ENCODE peak calls at places on chromosomes 5 and 9, in ten cellular contexts. One of them, this sample, is unnamed.

GRCh38 chr5:17379188-17379951 is 118.7 kb upstream of the TAF11L2 start:
- DNase-seq in kidney: no peak
- DNase-seq in tibial nerve: no peak
- DNase-seq in head of caudate nucleus: no peak
- DNase-seq in OCI-LY7: no peak
- DNase-seq in Ammon's horn: no peak
- DNase-seq in stimulated activated CD4-positive, alpha-beta T cell treated with anti-CD3 and anti-CD28 coated beads, Interleukin-15, amount 100 ng/mL, for 1 hour: no peak
- DNase-seq in progenitor cell of endocrine pancreas: no peak
- DNase-seq in NAMALWA: no peak
- DNase-seq in hypothalamus: no peak
- DNase-seq in this sample: no peak

GRCh38 chr5:163506726-163507125 is 1.3 kb downstream of the MAT2B start:
- DNase-seq in kidney: no peak
- DNase-seq in tibial nerve: no peak
- DNase-seq in head of caudate nucleus: no peak
- DNase-seq in OCI-LY7: no peak
- DNase-seq in Ammon's horn: no peak
- DNase-seq in stimulated activated CD4-positive, alpha-beta T cell treated with anti-CD3 and anti-CD28 coated beads, Interleukin-15, amount 100 ng/mL, for 1 hour: no peak
- DNase-seq in progenitor cell of endocrine pancreas: no peak
- DNase-seq in NAMALWA: peak; percentile 22
- DNase-seq in hypothalamus: no peak
- DNase-seq in this sample: no peak

GRCh38 chr5:72015103-72015548 is 92.1 kb upstream of the MAP1B start:
- DNase-seq in kidney: peak; percentile 64
- DNase-seq in tibial nerve: no peak
- DNase-seq in head of caudate nucleus: peak; percentile 93
- DNase-seq in OCI-LY7: no peak
- DNase-seq in Ammon's horn: peak; percentile 84
- DNase-seq in stimulated activated CD4-positive, alpha-beta T cell treated with anti-CD3 and anti-CD28 coated beads, Interleukin-15, amount 100 ng/mL, for 1 hour: no peak
- DNase-seq in progenitor cell of endocrine pancreas: no peak
- DNase-seq in NAMALWA: no peak
- DNase-seq in hypothalamus: peak; percentile 82
- DNase-seq in this sample: no peak

GRCh38 chr9:97919217-97919813 is 3.0 kb downstream of the TRMO start:
- DNase-seq in kidney: no peak
- DNase-seq in tibial nerve: no peak
- DNase-seq in head of caudate nucleus: no peak
- DNase-seq in OCI-LY7: no peak
- DNase-seq in Ammon's horn: no peak
- DNase-seq in stimulated activated CD4-positive, alpha-beta T cell treated with anti-CD3 and anti-CD28 coated beads, Interleukin-15, amount 100 ng/mL, for 1 hour: no peak
- DNase-seq in progenitor cell of endocrine pancreas: no peak
- DNase-seq in NAMALWA: no peak
- DNase-seq in hypothalamus: no peak
- DNase-seq in this sample: no peak

GRCh38 chr5:446864-447263 is 3.9 kb downstream of the EXOC3 start:
- DNase-seq in kidney: no peak
- DNase-seq in tibial nerve: no peak
- DNase-seq in head of caudate nucleus: no peak
- DNase-seq in OCI-LY7: peak; percentile 68
- DNase-seq in Ammon's horn: peak; percentile 56
- DNase-seq in stimulated activated CD4-positive, alpha-beta T cell treated with anti-CD3 and anti-CD28 coated beads, Interleukin-15, amount 100 ng/mL, for 1 hour: no peak
- DNase-seq in progenitor cell of endocrine pancreas: no peak
- DNase-seq in NAMALWA: peak; percentile 83
- DNase-seq in hypothalamus: no peak
- DNase-seq in this sample: peak; percentile 82

GRCh38 chr9:127418037-127418471 is 6.1 kb upstream of the ZNF79 start:
- DNase-seq in kidney: no peak
- DNase-seq in tibial nerve: no peak
- DNase-seq in head of caudate nucleus: peak; percentile 47
- DNase-seq in OCI-LY7: peak; percentile 51
- DNase-seq in Ammon's horn: no peak
- DNase-seq in stimulated activated CD4-positive, alpha-beta T cell treated with anti-CD3 and anti-CD28 coated beads, Interleukin-15, amount 100 ng/mL, for 1 hour: peak; percentile 31
- DNase-seq in progenitor cell of endocrine pancreas: no peak
- DNase-seq in NAMALWA: peak; percentile 70
- DNase-seq in hypothalamus: no peak
- DNase-seq in this sample: peak; percentile 50

GRCh38 chr5:67241326-67241725 is 44.7 kb upstream of the CD180 start:
- DNase-seq in kidney: no peak
- DNase-seq in tibial nerve: no peak
- DNase-seq in head of caudate nucleus: no peak
- DNase-seq in OCI-LY7: no peak
- DNase-seq in Ammon's horn: no peak
- DNase-seq in stimulated activated CD4-positive, alpha-beta T cell treated with anti-CD3 and anti-CD28 coated beads, Interleukin-15, amount 100 ng/mL, for 1 hour: no peak
- DNase-seq in progenitor cell of endocrine pancreas: no peak
- DNase-seq in NAMALWA: no peak
- DNase-seq in hypothalamus: no peak
- DNase-seq in this sample: no peak

GRCh38 chr5:140038373-140038957 is 4.6 kb downstream of the NRG2 start:
- DNase-seq in kidney: no peak
- DNase-seq in tibial nerve: no peak
- DNase-seq in head of caudate nucleus: no peak
- DNase-seq in OCI-LY7: no peak
- DNase-seq in Ammon's horn: peak; percentile 25
- DNase-seq in stimulated activated CD4-positive, alpha-beta T cell treated with anti-CD3 and anti-CD28 coated beads, Interleukin-15, amount 100 ng/mL, for 1 hour: no peak
- DNase-seq in progenitor cell of endocrine pancreas: no peak
- DNase-seq in NAMALWA: peak; percentile 7
- DNase-seq in hypothalamus: peak; percentile 12
- DNase-seq in this sample: no peak

GRCh38 chr9:81314525-81314924 is 374.8 kb downstream of the TLE1 start:
- DNase-seq in kidney: no peak
- DNase-seq in tibial nerve: no peak
- DNase-seq in head of caudate nucleus: no peak
- DNase-seq in OCI-LY7: no peak
- DNase-seq in Ammon's horn: no peak
- DNase-seq in stimulated activated CD4-positive, alpha-beta T cell treated with anti-CD3 and anti-CD28 coated beads, Interleukin-15, amount 100 ng/mL, for 1 hour: no peak
- DNase-seq in progenitor cell of endocrine pancreas: no peak
- DNase-seq in NAMALWA: no peak
- DNase-seq in hypothalamus: no peak
- DNase-seq in this sample: no peak

GRCh38 chr9:129875181-129875611 is 39.9 kb downstream of the USP20 start:
- DNase-seq in kidney: no peak
- DNase-seq in tibial nerve: no peak
- DNase-seq in head of caudate nucleus: no peak
- DNase-seq in OCI-LY7: no peak
- DNase-seq in Ammon's horn: no peak
- DNase-seq in stimulated activated CD4-positive, alpha-beta T cell treated with anti-CD3 and anti-CD28 coated beads, Interleukin-15, amount 100 ng/mL, for 1 hour: no peak
- DNase-seq in progenitor cell of endocrine pancreas: no peak
- DNase-seq in NAMALWA: no peak
- DNase-seq in hypothalamus: no peak
- DNase-seq in this sample: no peak

GRCh38 chr9:137438591-137439157 is 2.5 kb downstream of the ENTPD8 start:
- DNase-seq in kidney: peak; percentile 75
- DNase-seq in tibial nerve: no peak
- DNase-seq in head of caudate nucleus: no peak
- DNase-seq in OCI-LY7: no peak
- DNase-seq in Ammon's horn: no peak
- DNase-seq in stimulated activated CD4-positive, alpha-beta T cell treated with anti-CD3 and anti-CD28 coated beads, Interleukin-15, amount 100 ng/mL, for 1 hour: no peak
- DNase-seq in progenitor cell of endocrine pancreas: no peak
- DNase-seq in NAMALWA: no peak
- DNase-seq in hypothalamus: no peak
- DNase-seq in this sample: no peak

GRCh38 chr5:11719888-11720481 is 184.3 kb downstream of the CTNND2 start:
- DNase-seq in kidney: no peak
- DNase-seq in tibial nerve: no peak
- DNase-seq in head of caudate nucleus: peak; percentile 87
- DNase-seq in OCI-LY7: peak; percentile 69
- DNase-seq in Ammon's horn: peak; percentile 91
- DNase-seq in stimulated activated CD4-positive, alpha-beta T cell treated with anti-CD3 and anti-CD28 coated beads, Interleukin-15, amount 100 ng/mL, for 1 hour: no peak
- DNase-seq in progenitor cell of endocrine pancreas: peak; percentile 20
- DNase-seq in NAMALWA: peak; percentile 65
- DNase-seq in hypothalamus: peak; percentile 76
- DNase-seq in this sample: peak; percentile 69

GRCh38 chr5:140795259-140795641 is 598 bp downstream of the PCDHA2 start:
- DNase-seq in kidney: no peak
- DNase-seq in tibial nerve: no peak
- DNase-seq in head of caudate nucleus: no peak
- DNase-seq in OCI-LY7: no peak
- DNase-seq in Ammon's horn: peak; percentile 11
- DNase-seq in stimulated activated CD4-positive, alpha-beta T cell treated with anti-CD3 and anti-CD28 coated beads, Interleukin-15, amount 100 ng/mL, for 1 hour: no peak
- DNase-seq in progenitor cell of endocrine pancreas: no peak
- DNase-seq in NAMALWA: peak; percentile 4
- DNase-seq in hypothalamus: no peak
- DNase-seq in this sample: no peak

GRCh38 chr5:90534922-90535321 is 5.5 kb upstream of the LYSMD3 start:
- DNase-seq in kidney: no peak
- DNase-seq in tibial nerve: no peak
- DNase-seq in head of caudate nucleus: no peak
- DNase-seq in OCI-LY7: no peak
- DNase-seq in Ammon's horn: no peak
- DNase-seq in stimulated activated CD4-positive, alpha-beta T cell treated with anti-CD3 and anti-CD28 coated beads, Interleukin-15, amount 100 ng/mL, for 1 hour: no peak
- DNase-seq in progenitor cell of endocrine pancreas: no peak
- DNase-seq in NAMALWA: no peak
- DNase-seq in hypothalamus: no peak
- DNase-seq in this sample: no peak

GRCh38 chr5:35316611-35317307 is 86.5 kb upstream of the PRLR start:
- DNase-seq in kidney: no peak
- DNase-seq in tibial nerve: no peak
- DNase-seq in head of caudate nucleus: no peak
- DNase-seq in OCI-LY7: no peak
- DNase-seq in Ammon's horn: no peak
- DNase-seq in stimulated activated CD4-positive, alpha-beta T cell treated with anti-CD3 and anti-CD28 coated beads, Interleukin-15, amount 100 ng/mL, for 1 hour: no peak
- DNase-seq in progenitor cell of endocrine pancreas: no peak
- DNase-seq in NAMALWA: no peak
- DNase-seq in hypothalamus: no peak
- DNase-seq in this sample: no peak

GRCh38 chr5:141512390-141513020 is 23.6 kb downstream of the PCDHGC5 start:
- DNase-seq in kidney: peak; percentile 90
- DNase-seq in tibial nerve: peak; percentile 68
- DNase-seq in head of caudate nucleus: peak; percentile 89
- DNase-seq in OCI-LY7: peak; percentile 90
- DNase-seq in Ammon's horn: peak; percentile 76
- DNase-seq in stimulated activated CD4-positive, alpha-beta T cell treated with anti-CD3 and anti-CD28 coated beads, Interleukin-15, amount 100 ng/mL, for 1 hour: peak; percentile 76
- DNase-seq in progenitor cell of endocrine pancreas: peak; percentile 87
- DNase-seq in NAMALWA: peak; percentile 90
- DNase-seq in hypothalamus: peak; percentile 79
- DNase-seq in this sample: peak; percentile 97

GRCh38 chr5:61732376-61732775 is 400.3 kb downstream of the ZSWIM6 start:
- DNase-seq in kidney: no peak
- DNase-seq in tibial nerve: no peak
- DNase-seq in head of caudate nucleus: peak; percentile 77
- DNase-seq in OCI-LY7: no peak
- DNase-seq in Ammon's horn: peak; percentile 57
- DNase-seq in stimulated activated CD4-positive, alpha-beta T cell treated with anti-CD3 and anti-CD28 coated beads, Interleukin-15, amount 100 ng/mL, for 1 hour: no peak
- DNase-seq in progenitor cell of endocrine pancreas: no peak
- DNase-seq in NAMALWA: no peak
- DNase-seq in hypothalamus: peak; percentile 47
- DNase-seq in this sample: no peak

GRCh38 chr5:157930710-157931109 is 71.8 kb upstream of the CLINT1 start:
- DNase-seq in kidney: no peak
- DNase-seq in tibial nerve: no peak
- DNase-seq in head of caudate nucleus: no peak
- DNase-seq in OCI-LY7: no peak
- DNase-seq in Ammon's horn: no peak
- DNase-seq in stimulated activated CD4-positive, alpha-beta T cell treated with anti-CD3 and anti-CD28 coated beads, Interleukin-15, amount 100 ng/mL, for 1 hour: no peak
- DNase-seq in progenitor cell of endocrine pancreas: no peak
- DNase-seq in NAMALWA: no peak
- DNase-seq in hypothalamus: no peak
- DNase-seq in this sample: no peak

GRCh38 chr9:113274474-113275146 is 762 bp downstream of the CDC26 start:
- DNase-seq in kidney: no peak
- DNase-seq in tibial nerve: no peak
- DNase-seq in head of caudate nucleus: no peak
- DNase-seq in OCI-LY7: peak; percentile 78
- DNase-seq in Ammon's horn: peak; percentile 47
- DNase-seq in stimulated activated CD4-positive, alpha-beta T cell treated with anti-CD3 and anti-CD28 coated beads, Interleukin-15, amount 100 ng/mL, for 1 hour: no peak
- DNase-seq in progenitor cell of endocrine pancreas: peak; percentile 22
- DNase-seq in NAMALWA: peak; percentile 86
- DNase-seq in hypothalamus: no peak
- DNase-seq in this sample: peak; percentile 85

GRCh38 chr9:121026768-121027167 is 23.3 kb downstream of the C5 start:
- DNase-seq in kidney: no peak
- DNase-seq in tibial nerve: no peak
- DNase-seq in head of caudate nucleus: no peak
- DNase-seq in OCI-LY7: no peak
- DNase-seq in Ammon's horn: no peak
- DNase-seq in stimulated activated CD4-positive, alpha-beta T cell treated with anti-CD3 and anti-CD28 coated beads, Interleukin-15, amount 100 ng/mL, for 1 hour: no peak
- DNase-seq in progenitor cell of endocrine pancreas: no peak
- DNase-seq in NAMALWA: no peak
- DNase-seq in hypothalamus: no peak
- DNase-seq in this sample: no peak

GRCh38 chr5:135219868-135220267 is 179.2 kb downstream of the MACROH2A1 start:
- DNase-seq in kidney: peak; percentile 23
- DNase-seq in tibial nerve: no peak
- DNase-seq in head of caudate nucleus: peak; percentile 8
- DNase-seq in OCI-LY7: no peak
- DNase-seq in Ammon's horn: no peak
- DNase-seq in stimulated activated CD4-positive, alpha-beta T cell treated with anti-CD3 and anti-CD28 coated beads, Interleukin-15, amount 100 ng/mL, for 1 hour: no peak
- DNase-seq in progenitor cell of endocrine pancreas: no peak
- DNase-seq in NAMALWA: no peak
- DNase-seq in hypothalamus: no peak
- DNase-seq in this sample: no peak

GRCh38 chr9:83596899-83597504 is 25.9 kb upstream of the IDNK start:
- DNase-seq in kidney: no peak
- DNase-seq in tibial nerve: no peak
- DNase-seq in head of caudate nucleus: peak; percentile 74
- DNase-seq in OCI-LY7: peak; percentile 42
- DNase-seq in Ammon's horn: peak; percentile 34
- DNase-seq in stimulated activated CD4-positive, alpha-beta T cell treated with anti-CD3 and anti-CD28 coated beads, Interleukin-15, amount 100 ng/mL, for 1 hour: no peak
- DNase-seq in progenitor cell of endocrine pancreas: peak; percentile 36
- DNase-seq in NAMALWA: peak; percentile 58
- DNase-seq in hypothalamus: peak; percentile 8
- DNase-seq in this sample: peak; percentile 82

GRCh38 chr9:124810513-124811355 is 33.8 kb downstream of the OLFML2A start:
- DNase-seq in kidney: no peak
- DNase-seq in tibial nerve: no peak
- DNase-seq in head of caudate nucleus: no peak
- DNase-seq in OCI-LY7: no peak
- DNase-seq in Ammon's horn: no peak
- DNase-seq in stimulated activated CD4-positive, alpha-beta T cell treated with anti-CD3 and anti-CD28 coated beads, Interleukin-15, amount 100 ng/mL, for 1 hour: no peak
- DNase-seq in progenitor cell of endocrine pancreas: no peak
- DNase-seq in NAMALWA: no peak
- DNase-seq in hypothalamus: no peak
- DNase-seq in this sample: no peak

GRCh38 chr9:4148215-4148561 is 151.7 kb downstream of the GLIS3 start:
- DNase-seq in kidney: no peak
- DNase-seq in tibial nerve: no peak
- DNase-seq in head of caudate nucleus: no peak
- DNase-seq in OCI-LY7: no peak
- DNase-seq in Ammon's horn: no peak
- DNase-seq in stimulated activated CD4-positive, alpha-beta T cell treated with anti-CD3 and anti-CD28 coated beads, Interleukin-15, amount 100 ng/mL, for 1 hour: no peak
- DNase-seq in progenitor cell of endocrine pancreas: no peak
- DNase-seq in NAMALWA: no peak
- DNase-seq in hypothalamus: no peak
- DNase-seq in this sample: no peak

GRCh38 chr9:98429613-98430012 is 174.2 kb upstream of the TBC1D2 start:
- DNase-seq in kidney: no peak
- DNase-seq in tibial nerve: no peak
- DNase-seq in head of caudate nucleus: no peak
- DNase-seq in OCI-LY7: no peak
- DNase-seq in Ammon's horn: peak; percentile 43
- DNase-seq in stimulated activated CD4-positive, alpha-beta T cell treated with anti-CD3 and anti-CD28 coated beads, Interleukin-15, amount 100 ng/mL, for 1 hour: no peak
- DNase-seq in progenitor cell of endocrine pancreas: no peak
- DNase-seq in NAMALWA: no peak
- DNase-seq in hypothalamus: no peak
- DNase-seq in this sample: no peak

This sample was measured in Karpas-422.